ENCODE peak calls at places on chromosomes 12 and 14, in five cellular contexts. One of them, this sample, is unnamed.

GRCh38 chr12:123143753-123144461 is 7.0 kb downstream of the PITPNM2 start:
- DNase-seq in fibroblast of lung: peak; percentile 60
- DNase-seq in neural progenitor cell: no peak
- DNase-seq in astrocyte: peak; percentile 50
- DNase-seq in endothelial cell of umbilical vein: no peak
- DNase-seq in this sample: no peak

GRCh38 chr14:63361790-63362189 is 43.1 kb upstream of the GPHB5 start:
- DNase-seq in fibroblast of lung: no peak
- DNase-seq in neural progenitor cell: no peak
- DNase-seq in astrocyte: no peak
- DNase-seq in endothelial cell of umbilical vein: no peak
- DNase-seq in this sample: no peak

GRCh38 chr12:104090685-104091084 is 26.4 kb downstream of the HCFC2 start:
- DNase-seq in fibroblast of lung: no peak
- DNase-seq in neural progenitor cell: peak; percentile 57
- DNase-seq in astrocyte: no peak
- DNase-seq in endothelial cell of umbilical vein: no peak
- DNase-seq in this sample: no peak

GRCh38 chr14:66426451-66426850 is 59.7 kb upstream of the CCDC196 start:
- DNase-seq in fibroblast of lung: no peak
- DNase-seq in neural progenitor cell: no peak
- DNase-seq in astrocyte: no peak
- DNase-seq in endothelial cell of umbilical vein: no peak
- DNase-seq in this sample: no peak

GRCh38 chr12:52085682-52086180 is 6.2 kb downstream of the SMIM41 start:
- DNase-seq in fibroblast of lung: no peak
- DNase-seq in neural progenitor cell: no peak
- DNase-seq in astrocyte: no peak
- DNase-seq in endothelial cell of umbilical vein: no peak
- DNase-seq in this sample: no peak

GRCh38 chr12:91663331-91663998 is 480.8 kb upstream of the DCN start:
- DNase-seq in fibroblast of lung: no peak
- DNase-seq in neural progenitor cell: no peak
- DNase-seq in astrocyte: no peak
- DNase-seq in endothelial cell of umbilical vein: peak; percentile 49
- DNase-seq in this sample: no peak

GRCh38 chr14:102155150-102155549 is 15.5 kb downstream of the WDR20 start:
- DNase-seq in fibroblast of lung: peak; percentile 70
- DNase-seq in neural progenitor cell: peak; percentile 17
- DNase-seq in astrocyte: peak; percentile 60
- DNase-seq in endothelial cell of umbilical vein: no peak
- DNase-seq in this sample: no peak

GRCh38 chr12:93819048-93819491 is 141.9 kb downstream of the CRADD start:
- DNase-seq in fibroblast of lung: peak; percentile 92
- DNase-seq in neural progenitor cell: no peak
- DNase-seq in astrocyte: peak; percentile 89
- DNase-seq in endothelial cell of umbilical vein: no peak
- DNase-seq in this sample: peak; percentile 54

GRCh38 chr12:122874081-122874480 is 21.8 kb downstream of the VPS37B start:
- DNase-seq in fibroblast of lung: no peak
- DNase-seq in neural progenitor cell: peak; percentile 61
- DNase-seq in astrocyte: no peak
- DNase-seq in endothelial cell of umbilical vein: no peak
- DNase-seq in this sample: no peak

GRCh38 chr12:129152291-129153075 is 299.2 kb downstream of the GLT1D1 start:
- DNase-seq in fibroblast of lung: no peak
- DNase-seq in neural progenitor cell: peak; percentile 20
- DNase-seq in astrocyte: no peak
- DNase-seq in endothelial cell of umbilical vein: no peak
- DNase-seq in this sample: no peak

GRCh38 chr14:103099081-103099732 is 4.7 kb downstream of the EXOC3L4 start:
- DNase-seq in fibroblast of lung: no peak
- DNase-seq in neural progenitor cell: no peak
- DNase-seq in astrocyte: no peak
- DNase-seq in endothelial cell of umbilical vein: no peak
- DNase-seq in this sample: no peak

GRCh38 chr12:21301-22189 is 45.0 kb upstream of the IQSEC3 start:
- DNase-seq in fibroblast of lung: no peak
- DNase-seq in neural progenitor cell: no peak
- DNase-seq in astrocyte: no peak
- DNase-seq in endothelial cell of umbilical vein: no peak
- DNase-seq in this sample: no peak

GRCh38 chr12:30484658-30485057 is 211.0 kb downstream of the IPO8 start:
- DNase-seq in fibroblast of lung: no peak
- DNase-seq in neural progenitor cell: no peak
- DNase-seq in astrocyte: no peak
- DNase-seq in endothelial cell of umbilical vein: no peak
- DNase-seq in this sample: no peak

GRCh38 chr12:4446335-4446734 is 720 bp upstream of the FGF6 start:
- DNase-seq in fibroblast of lung: no peak
- DNase-seq in neural progenitor cell: no peak
- DNase-seq in astrocyte: no peak
- DNase-seq in endothelial cell of umbilical vein: no peak
- DNase-seq in this sample: no peak

GRCh38 chr14:103546651-103547454 is 15.6 kb downstream of the BAG5 start:
- DNase-seq in fibroblast of lung: no peak
- DNase-seq in neural progenitor cell: peak; percentile 82
- DNase-seq in astrocyte: no peak
- DNase-seq in endothelial cell of umbilical vein: peak; percentile 40
- DNase-seq in this sample: peak; percentile 46

GRCh38 chr12:132603240-132604107 is 6.9 kb downstream of the LRCOL1 start:
- DNase-seq in fibroblast of lung: no peak
- DNase-seq in neural progenitor cell: no peak
- DNase-seq in astrocyte: no peak
- DNase-seq in endothelial cell of umbilical vein: peak; percentile 34
- DNase-seq in this sample: no peak

GRCh38 chr12:108884116-108885012 is 4.5 kb downstream of the DAO start:
- DNase-seq in fibroblast of lung: no peak
- DNase-seq in neural progenitor cell: peak; percentile 44
- DNase-seq in astrocyte: no peak
- DNase-seq in endothelial cell of umbilical vein: peak; percentile 28
- DNase-seq in this sample: peak; percentile 14

GRCh38 chr12:95808146-95808545 is 17.6 kb upstream of the NTN4 start:
- DNase-seq in fibroblast of lung: no peak
- DNase-seq in neural progenitor cell: no peak
- DNase-seq in astrocyte: no peak
- DNase-seq in endothelial cell of umbilical vein: no peak
- DNase-seq in this sample: no peak

GRCh38 chr14:77036484-77037337 is 8.2 kb upstream of the IRF2BPL start:
- DNase-seq in fibroblast of lung: no peak
- DNase-seq in neural progenitor cell: no peak
- DNase-seq in astrocyte: no peak
- DNase-seq in endothelial cell of umbilical vein: no peak
- DNase-seq in this sample: no peak

GRCh38 chr14:31419179-31420012 is 954 bp downstream of the HEATR5A start:
- DNase-seq in fibroblast of lung: peak; percentile 52
- DNase-seq in neural progenitor cell: no peak
- DNase-seq in astrocyte: peak; percentile 29
- DNase-seq in endothelial cell of umbilical vein: peak; percentile 61
- DNase-seq in this sample: no peak

GRCh38 chr12:95593266-95593871 is 42.1 kb upstream of the USP44 start:
- DNase-seq in fibroblast of lung: no peak
- DNase-seq in neural progenitor cell: no peak
- DNase-seq in astrocyte: no peak
- DNase-seq in endothelial cell of umbilical vein: no peak
- DNase-seq in this sample: no peak

GRCh38 chr12:102528111-102528510 is 47.7 kb upstream of the IGF1 start:
- DNase-seq in fibroblast of lung: peak; percentile 36
- DNase-seq in neural progenitor cell: no peak
- DNase-seq in astrocyte: peak; percentile 25
- DNase-seq in endothelial cell of umbilical vein: no peak
- DNase-seq in this sample: no peak

GRCh38 chr14:54584097-54584496 is 17.2 kb downstream of the SAMD4A start:
- DNase-seq in fibroblast of lung: peak; percentile 66
- DNase-seq in neural progenitor cell: no peak
- DNase-seq in astrocyte: peak; percentile 50
- DNase-seq in endothelial cell of umbilical vein: no peak
- DNase-seq in this sample: no peak

DNA sequence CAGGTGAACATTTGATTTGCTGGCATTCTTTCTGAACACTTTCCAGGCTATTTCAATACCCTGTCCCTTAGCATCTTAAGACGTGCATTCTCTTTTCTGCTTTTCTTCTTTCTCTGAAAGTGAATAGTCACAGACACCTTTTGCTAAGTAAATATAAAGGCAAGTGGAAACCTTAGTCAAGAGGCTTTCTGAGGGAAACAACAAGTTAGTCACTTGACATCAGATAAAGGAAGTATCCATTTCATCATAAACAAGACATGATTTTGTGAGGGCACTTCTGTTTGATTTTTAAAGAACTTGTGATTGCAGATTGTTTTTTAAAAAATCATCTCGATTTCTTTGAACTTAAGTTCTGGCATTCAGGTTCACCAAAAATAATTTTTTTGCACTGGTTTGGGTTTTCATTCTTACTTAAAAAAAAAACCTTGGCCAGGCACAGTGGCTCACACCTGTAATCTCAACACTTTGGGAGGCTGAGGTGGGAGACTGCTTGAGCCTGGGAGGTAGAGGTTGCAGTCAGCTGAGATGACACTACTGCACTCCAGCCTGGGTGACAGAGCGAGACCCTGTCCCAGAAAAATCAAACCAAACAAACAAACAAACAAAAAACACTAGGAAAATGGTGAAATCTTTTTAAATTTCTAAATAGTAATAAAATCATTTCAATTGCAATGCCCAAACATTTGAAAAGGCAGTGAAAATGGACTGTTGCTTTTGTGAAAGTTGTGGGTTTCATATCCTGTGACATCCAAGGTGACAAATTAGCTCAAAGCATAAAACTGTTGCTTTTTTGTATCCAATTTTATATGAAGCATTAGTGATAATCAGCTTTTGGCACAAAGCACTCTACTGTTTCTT is 8.3 kb upstream of the KLHL42 start:
- DNase-seq in fibroblast of lung: no peak
- DNase-seq in neural progenitor cell: no peak
- DNase-seq in astrocyte: no peak
- DNase-seq in endothelial cell of umbilical vein: no peak
- DNase-seq in this sample: peak; percentile 19
- H3K9ac ChIP-seq in fibroblast of lung: no peak overlapping the region
- H3K9ac ChIP-seq in neural progenitor cell: no peak overlapping the region
- H3K9ac ChIP-seq in astrocyte: no peak overlapping the region
- H3K9ac ChIP-seq in endothelial cell of umbilical vein: no peak overlapping the region
- H3K9ac ChIP-seq in this sample: no peak overlapping the region

DNA sequence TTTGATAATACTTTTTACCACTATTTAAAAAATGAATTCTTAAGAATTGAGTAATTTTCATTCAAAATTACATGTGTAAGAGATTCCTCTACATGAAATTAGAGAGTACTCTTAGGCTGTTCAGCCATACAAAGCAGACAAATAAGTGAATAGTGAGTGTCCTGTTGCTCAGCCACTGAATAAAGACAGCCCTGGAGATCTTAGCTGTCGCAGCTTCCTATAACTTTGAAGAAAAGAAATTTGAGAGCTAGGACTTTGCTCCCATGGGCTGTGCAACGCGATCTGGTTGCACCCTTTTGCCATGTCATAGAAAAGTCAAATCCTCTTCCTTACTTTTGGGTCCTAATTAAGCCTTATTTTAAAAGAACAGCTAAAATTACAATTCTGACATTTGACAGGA is 40.9 kb upstream of the LRIG3 start:
- DNase-seq in fibroblast of lung: no peak
- DNase-seq in neural progenitor cell: peak; percentile 20
- DNase-seq in astrocyte: no peak
- DNase-seq in endothelial cell of umbilical vein: no peak
- DNase-seq in this sample: no peak
- H3K27ac ChIP-seq in fibroblast of lung: no peak overlapping the region
- H3K27ac ChIP-seq in neural progenitor cell: no peak overlapping the region
- H3K27ac ChIP-seq in astrocyte: no peak overlapping the region
- H3K27ac ChIP-seq in endothelial cell of umbilical vein: peak overlapping the region; percentile 74
- H3K27ac ChIP-seq in this sample: no peak overlapping the region

DNA sequence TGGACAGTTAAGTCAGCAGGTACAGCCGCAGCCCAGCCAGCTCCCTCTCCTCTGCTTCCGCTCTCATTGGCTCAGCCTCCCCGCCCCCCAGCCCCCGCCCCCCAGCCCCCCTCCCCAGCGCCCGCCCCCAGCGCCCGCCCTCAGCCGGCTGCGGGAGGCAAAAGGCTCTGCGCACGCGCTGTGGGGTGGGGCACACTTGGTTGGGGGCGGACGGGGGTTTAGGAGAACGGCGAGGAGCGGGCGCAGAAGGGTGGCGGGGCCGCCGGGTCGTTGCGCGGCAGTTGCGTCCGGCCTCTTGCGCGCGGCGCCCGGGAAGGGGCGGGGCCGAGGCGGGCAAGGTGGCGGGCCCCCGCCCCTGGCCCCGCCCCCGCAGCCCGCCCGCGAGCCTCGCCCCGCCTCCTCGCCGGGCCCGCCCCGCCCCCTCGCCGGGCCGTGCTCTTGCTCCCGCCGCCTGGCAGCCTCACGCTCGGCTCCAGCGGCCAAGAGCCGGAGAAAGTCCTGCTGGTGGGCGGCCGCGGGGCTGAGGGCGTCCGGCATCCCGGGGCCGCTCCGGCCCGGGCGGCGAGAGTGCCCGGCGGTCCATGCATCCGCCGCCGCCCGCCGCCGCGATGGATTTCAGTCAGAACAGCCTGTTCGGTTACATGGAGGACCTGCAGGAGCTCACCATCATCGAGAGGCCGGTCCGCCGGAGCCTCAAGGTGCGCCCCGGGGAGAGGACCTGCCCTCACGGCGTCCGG is at the start of gene PPP4R4:
- DNase-seq in fibroblast of lung: peak; percentile 72
- DNase-seq in neural progenitor cell: peak; percentile 99
- DNase-seq in astrocyte: peak; percentile 47
- DNase-seq in endothelial cell of umbilical vein: peak; percentile 64
- DNase-seq in this sample: peak; percentile 71
- TF ChIP-seq EZH2 in fibroblast of lung: no peak
- TF ChIP-seq EZH2 in neural progenitor cell: no peak
- TF ChIP-seq EZH2 in astrocyte: no peak
- TF ChIP-seq EZH2 in endothelial cell of umbilical vein: no peak
- TF ChIP-seq EZH2 in this sample: no peak

GRCh38 chr12:112012775-112013600 is at the start of the genes ERP29 and TMEM116:
- DNase-seq in fibroblast of lung: peak; percentile 96
- DNase-seq in neural progenitor cell: peak; percentile 99
- DNase-seq in astrocyte: peak; percentile 92
- DNase-seq in endothelial cell of umbilical vein: peak; percentile 100
- DNase-seq in this sample: peak; percentile 98

GRCh38 chr12:112010415-112011344 is 2.3 kb downstream of the TMEM116 start:
- DNase-seq in fibroblast of lung: no peak
- DNase-seq in neural progenitor cell: no peak
- DNase-seq in astrocyte: no peak
- DNase-seq in endothelial cell of umbilical vein: no peak
- DNase-seq in this sample: no peak

GRCh38 chr12:112013601-112014402 is 576 bp downstream of the ERP29 start:
- DNase-seq in fibroblast of lung: peak; percentile 74
- DNase-seq in neural progenitor cell: peak; percentile 87
- DNase-seq in astrocyte: peak; percentile 70
- DNase-seq in endothelial cell of umbilical vein: peak; percentile 82
- DNase-seq in this sample: peak; percentile 72

GRCh38 chr12:112008918-112009317 is 4.0 kb downstream of the TMEM116 start:
- DNase-seq in fibroblast of lung: no peak
- DNase-seq in neural progenitor cell: no peak
- DNase-seq in astrocyte: no peak
- DNase-seq in endothelial cell of umbilical vein: peak; percentile 78
- DNase-seq in this sample: no peak

DNA sequence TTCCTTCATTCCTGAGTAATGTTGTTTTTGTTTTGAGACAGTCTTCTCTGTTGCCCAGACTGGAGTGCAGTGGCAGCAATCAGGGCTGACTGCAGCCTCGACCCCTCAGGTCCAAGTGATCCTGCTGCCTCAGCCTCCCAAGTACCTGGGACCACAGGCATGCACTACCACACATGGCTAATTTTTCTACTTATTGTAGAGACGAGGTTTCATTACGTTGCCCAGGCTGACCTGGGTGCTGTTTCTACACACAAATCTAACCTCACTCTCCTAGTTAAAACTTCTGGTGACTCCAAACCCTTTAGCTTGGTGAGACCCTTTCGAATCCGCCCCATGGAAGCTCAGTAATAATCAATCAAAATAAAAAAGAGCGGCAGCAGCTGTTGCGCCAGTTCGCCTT is 1.3 kb downstream of the TMEM116 start:
- DNase-seq in fibroblast of lung: no peak
- DNase-seq in neural progenitor cell: no peak
- DNase-seq in astrocyte: no peak
- DNase-seq in endothelial cell of umbilical vein: no peak
- DNase-seq in this sample: no peak
- H3K9ac ChIP-seq in fibroblast of lung: no peak overlapping the region
- H3K9ac ChIP-seq in neural progenitor cell: no peak overlapping the region
- H3K9ac ChIP-seq in astrocyte: no peak overlapping the region
- H3K9ac ChIP-seq in endothelial cell of umbilical vein: no peak overlapping the region
- H3K9ac ChIP-seq in this sample: peak overlapping the region; percentile 93